ENCODE peak calls at places on chromosome 14, in four cellular contexts. One of them, this sample, is unnamed.

GRCh38 chr14:81132492-81132891 is 88.3 kb downstream of the GTF2A1 start:
- DNase-seq in K562: no peak
- DNase-seq in HepG2: no peak
- DNase-seq in GM12878: no peak
- DNase-seq in this sample: no peak

GRCh38 chr14:75044322-75044721 is 6.9 kb downstream of the MLH3 start:
- DNase-seq in K562: no peak
- DNase-seq in HepG2: no peak
- DNase-seq in GM12878: no peak
- DNase-seq in this sample: no peak

GRCh38 chr14:32559048-32559447 is 229.9 kb downstream of the AKAP6 start:
- DNase-seq in K562: no peak
- DNase-seq in HepG2: no peak
- DNase-seq in GM12878: no peak
- DNase-seq in this sample: no peak

GRCh38 chr14:74945261-74945851 is 10.0 kb downstream of the PGF start:
- DNase-seq in K562: peak
- DNase-seq in HepG2: no peak
- DNase-seq in GM12878: no peak
- DNase-seq in this sample: peak

GRCh38 chr14:24307156-24307574 is 612 bp downstream of the CIDEB start:
- DNase-seq in K562: no peak
- DNase-seq in HepG2: no peak
- DNase-seq in GM12878: no peak
- DNase-seq in this sample: no peak

GRCh38 chr14:68027276-68027675 is 207.7 kb downstream of the RAD51B start:
- DNase-seq in K562: no peak
- DNase-seq in HepG2: no peak
- DNase-seq in GM12878: no peak
- DNase-seq in this sample: no peak

GRCh38 chr14:87990687-87991086 is 2.3 kb downstream of the GALC start:
- DNase-seq in K562: no peak
- DNase-seq in HepG2: no peak
- DNase-seq in GM12878: no peak
- DNase-seq in this sample: no peak

GRCh38 chr14:82239205-82239604 is 705.6 kb upstream of the SEL1L start:
- DNase-seq in K562: no peak
- DNase-seq in HepG2: no peak
- DNase-seq in GM12878: no peak
- DNase-seq in this sample: no peak

GRCh38 chr14:98913967-98914620 is 357.9 kb downstream of the BCL11B start:
- DNase-seq in K562: no peak
- DNase-seq in HepG2: no peak
- DNase-seq in GM12878: no peak
- DNase-seq in this sample: no peak

GRCh38 chr14:56156096-56156495 is 37.9 kb downstream of the PELI2 start:
- DNase-seq in K562: no peak
- DNase-seq in HepG2: no peak
- DNase-seq in GM12878: no peak
- DNase-seq in this sample: no peak

GRCh38 chr14:69288001-69288771 is 28.2 kb downstream of the GALNT16 start:
- DNase-seq in K562: no peak
- DNase-seq in HepG2: peak
- DNase-seq in GM12878: no peak
- DNase-seq in this sample: no peak

GRCh38 chr14:62289471-62289870 is 527.3 kb downstream of the SNAPC1 start:
- DNase-seq in K562: no peak
- DNase-seq in HepG2: no peak
- DNase-seq in GM12878: no peak
- DNase-seq in this sample: no peak

GRCh38 chr14:31879661-31880348 is 197.3 kb upstream of the ARHGAP5 start:
- DNase-seq in K562: no peak
- DNase-seq in HepG2: no peak
- DNase-seq in GM12878: no peak
- DNase-seq in this sample: no peak

GRCh38 chr14:98984027-98984718 is 287.8 kb downstream of the BCL11B start:
- DNase-seq in K562: no peak
- DNase-seq in HepG2: no peak
- DNase-seq in GM12878: no peak
- DNase-seq in this sample: no peak

GRCh38 chr14:96752594-96752993 is 44.6 kb upstream of the VRK1 start:
- DNase-seq in K562: no peak
- DNase-seq in HepG2: no peak
- DNase-seq in GM12878: no peak
- DNase-seq in this sample: no peak

GRCh38 chr14:90641111-90642010 is 174.9 kb downstream of the TTC7B start:
- DNase-seq in K562: no peak
- DNase-seq in HepG2: no peak
- DNase-seq in GM12878: no peak
- DNase-seq in this sample: no peak

GRCh38 chr14:38197001-38197760 is 10.5 kb upstream of the SSTR1 start:
- DNase-seq in K562: no peak
- DNase-seq in HepG2: no peak
- DNase-seq in GM12878: no peak
- DNase-seq in this sample: no peak

GRCh38 chr14:90272523-90272922 is 16.2 kb downstream of the PSMC1 start:
- DNase-seq in K562: no peak
- DNase-seq in HepG2: no peak
- DNase-seq in GM12878: no peak
- DNase-seq in this sample: no peak

GRCh38 chr14:23481362-23481970 is 12.0 kb downstream of the NGDN start:
- DNase-seq in K562: peak
- DNase-seq in HepG2: no peak
- DNase-seq in GM12878: no peak
- DNase-seq in this sample: no peak

GRCh38 chr14:20787025-20787424 is 6.0 kb downstream of the RNASE6 start:
- DNase-seq in K562: no peak
- DNase-seq in HepG2: no peak
- DNase-seq in GM12878: no peak
- DNase-seq in this sample: no peak

GRCh38 chr14:37824936-37825698 is 229.7 kb downstream of the TTC6 start:
- DNase-seq in K562: no peak
- DNase-seq in HepG2: no peak
- DNase-seq in GM12878: no peak
- DNase-seq in this sample: no peak

GRCh38 chr14:38138581-38139138 is 69.0 kb upstream of the SSTR1 start:
- DNase-seq in K562: no peak
- DNase-seq in HepG2: no peak
- DNase-seq in GM12878: no peak
- DNase-seq in this sample: no peak

GRCh38 chr14:83660597-83660996 is 1869.3 kb upstream of the FLRT2 start:
- DNase-seq in K562: no peak
- DNase-seq in HepG2: no peak
- DNase-seq in GM12878: no peak
- DNase-seq in this sample: no peak

GRCh38 chr14:103188691-103189480 is 65.6 kb downstream of the TNFAIP2 start:
- DNase-seq in K562: no peak
- DNase-seq in HepG2: no peak
- DNase-seq in GM12878: no peak
- DNase-seq in this sample: no peak

GRCh38 chr14:36657409-36658090 is 4.1 kb upstream of the PAX9 start:
- DNase-seq in K562: no peak
- DNase-seq in HepG2: no peak
- DNase-seq in GM12878: no peak
- DNase-seq in this sample: no peak

GRCh38 chr14:31835049-31835448 is 242.1 kb upstream of the ARHGAP5 start:
- DNase-seq in K562: no peak
- DNase-seq in HepG2: no peak
- DNase-seq in GM12878: no peak
- DNase-seq in this sample: no peak

GRCh38 chr14:61350871-61351270 is 29.5 kb downstream of the PRKCH start:
- DNase-seq in K562: no peak
- DNase-seq in HepG2: no peak
- DNase-seq in GM12878: no peak
- DNase-seq in this sample: no peak

GRCh38 chr14:63545431-63545830 is 2.3 kb upstream of the PPP2R5E start:
- DNase-seq in K562: no peak
- DNase-seq in HepG2: no peak
- DNase-seq in GM12878: no peak
- DNase-seq in this sample: no peak

GRCh38 chr14:90750191-90750590 is 66.0 kb downstream of the TTC7B start:
- DNase-seq in K562: no peak
- DNase-seq in HepG2: no peak
- DNase-seq in GM12878: no peak
- DNase-seq in this sample: no peak

GRCh38 chr14:92584221-92584620 is 70.6 kb downstream of the RIN3 start:
- DNase-seq in K562: peak
- DNase-seq in HepG2: no peak
- DNase-seq in GM12878: no peak
- DNase-seq in this sample: no peak

GRCh38 chr14:92581966-92582566 is 68.5 kb downstream of the RIN3 start:
- DNase-seq in K562: no peak
- DNase-seq in HepG2: no peak
- DNase-seq in GM12878: no peak
- DNase-seq in this sample: no peak

GRCh38 chr14:92584856-92585255 is 71.3 kb downstream of the RIN3 start:
- DNase-seq in K562: no peak
- DNase-seq in HepG2: no peak
- DNase-seq in GM12878: no peak
- DNase-seq in this sample: no peak

GRCh38 chr14:92581206-92581605 is 67.6 kb downstream of the RIN3 start:
- DNase-seq in K562: no peak
- DNase-seq in HepG2: no peak
- DNase-seq in GM12878: no peak
- DNase-seq in this sample: no peak

GRCh38 chr14:92582706-92583452 is 69.3 kb downstream of the RIN3 start:
- DNase-seq in K562: no peak
- DNase-seq in HepG2: no peak
- DNase-seq in GM12878: peak
- DNase-seq in this sample: no peak
- TF ChIP-seq FOXM1 in K562: no peak
- TF ChIP-seq FOXM1 in HepG2: no peak
- TF ChIP-seq FOXM1 in GM12878: peak
- TF ChIP-seq FOXM1 in this sample: no peak

GRCh38 chr14:104499784-104500496 is 79.6 kb upstream of the C14orf180 start:
- DNase-seq in K562: no peak
- DNase-seq in HepG2: no peak
- DNase-seq in GM12878: no peak
- DNase-seq in this sample: no peak
- TF ChIP-seq TARDBP in K562: no peak
- TF ChIP-seq TARDBP in HepG2: no peak
- TF ChIP-seq TARDBP in GM12878: no peak
- TF ChIP-seq TARDBP in this sample: no peak

DNA sequence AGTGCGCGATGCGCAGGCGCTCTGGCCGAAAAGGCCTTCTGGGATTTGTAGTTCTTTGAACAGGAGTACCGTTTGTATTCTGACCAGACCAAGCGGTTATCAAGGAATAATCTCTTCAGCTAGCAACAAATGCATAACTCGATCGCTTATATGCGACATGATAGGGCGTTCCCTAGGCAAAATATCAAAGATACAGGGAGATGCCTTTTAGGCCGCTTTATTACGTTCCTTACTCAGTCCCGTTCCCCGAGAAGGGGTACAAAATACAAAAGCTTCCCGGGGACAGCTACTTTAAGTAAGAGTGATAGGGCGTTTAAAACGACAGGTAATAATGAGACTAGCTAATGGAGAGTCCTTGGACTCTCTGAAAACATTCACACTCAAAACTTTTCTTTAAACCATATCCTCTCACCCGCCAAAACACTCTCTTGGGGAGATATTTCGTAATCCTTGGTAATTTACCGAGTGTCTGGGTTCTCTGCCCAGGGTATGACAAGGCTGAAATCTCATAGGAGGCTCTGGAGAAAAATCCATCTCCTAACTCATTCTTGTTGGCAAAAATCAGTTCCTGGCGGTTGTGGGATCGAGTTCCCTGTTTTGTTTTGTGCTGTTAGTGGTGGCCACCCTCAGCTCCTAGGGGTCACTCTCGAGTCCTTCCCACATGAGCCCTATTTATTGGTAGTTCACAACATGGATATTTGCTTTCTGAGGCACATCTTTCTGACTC is 412 bp upstream of the SNW1 start:
- DNase-seq in K562: peak
- DNase-seq in HepG2: peak
- DNase-seq in GM12878: peak
- DNase-seq in this sample: peak
- TF ChIP-seq FOXM1 in K562: no peak
- TF ChIP-seq FOXM1 in HepG2: no peak
- TF ChIP-seq FOXM1 in GM12878: no peak
- TF ChIP-seq FOXM1 in this sample: no peak

GRCh38 chr14:58744951-58745350 is 107.2 kb downstream of the DACT1 start:
- DNase-seq in K562: no peak
- DNase-seq in HepG2: no peak
- DNase-seq in GM12878: no peak
- DNase-seq in this sample: no peak

GRCh38 chr14:58746261-58746660 is 108.5 kb downstream of the DACT1 start:
- DNase-seq in K562: no peak
- DNase-seq in HepG2: no peak
- DNase-seq in GM12878: no peak
- DNase-seq in this sample: no peak

GRCh38 chr14:58746701-58747100 is 108.9 kb downstream of the DACT1 start:
- DNase-seq in K562: no peak
- DNase-seq in HepG2: no peak
- DNase-seq in GM12878: no peak
- DNase-seq in this sample: no peak

GRCh38 chr14:58749066-58749669 is 111.4 kb downstream of the DACT1 start:
- DNase-seq in K562: peak
- DNase-seq in HepG2: peak
- DNase-seq in GM12878: peak
- DNase-seq in this sample: peak

DNA sequence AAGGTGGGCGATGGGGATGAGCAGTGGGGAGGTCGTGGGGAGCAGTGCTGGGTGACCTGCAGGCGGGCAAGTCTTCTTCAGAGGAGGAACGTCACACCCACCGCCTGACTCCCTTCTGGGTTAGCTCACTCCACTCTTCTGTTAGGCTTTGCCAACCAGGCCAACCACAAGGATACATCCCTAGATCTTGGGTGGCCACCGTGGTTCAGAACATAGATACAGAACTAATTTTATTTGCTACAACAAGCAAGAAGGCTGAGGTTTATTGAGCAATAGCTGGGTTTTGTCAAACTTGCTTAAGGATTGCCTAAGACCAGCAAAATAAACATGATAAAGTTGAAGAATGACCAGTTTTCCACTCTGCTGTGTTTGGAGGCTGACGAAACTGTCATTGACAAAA is 109.4 kb downstream of the DACT1 start:
- DNase-seq in K562: no peak
- DNase-seq in HepG2: no peak
- DNase-seq in GM12878: no peak
- DNase-seq in this sample: no peak
- TF ChIP-seq TARDBP in K562: no peak
- TF ChIP-seq TARDBP in HepG2: no peak
- TF ChIP-seq TARDBP in GM12878: no peak
- TF ChIP-seq TARDBP in this sample: no peak

GRCh38 chr14:77541905-77542304 is 43.3 kb upstream of the ISM2 start:
- DNase-seq in K562: no peak
- DNase-seq in HepG2: no peak
- DNase-seq in GM12878: no peak
- DNase-seq in this sample: no peak
- TF ChIP-seq FOXM1 in K562: no peak
- TF ChIP-seq FOXM1 in HepG2: no peak
- TF ChIP-seq FOXM1 in GM12878: no peak
- TF ChIP-seq FOXM1 in this sample: no peak

This sample was measured in HEK293T.